ENCODE peak calls at places on chromosomes 6 and 20, in four cellular contexts. S, W, F and K are unnamed samples.
A peak's percentile ranks its signal among the peaks of the same experiment; 100 is the strongest.

GRCh38 chr20:20820104-20820503 is 107.7 kb upstream of the RALGAPA2 start:
- DNase-seq in S (no peak), W (no peak), F (no peak), K (no peak)

GRCh38 chr6:80541186-80541585 is 434.7 kb downstream of the BCKDHB start:
- DNase-seq in S (no peak), W (peak; percentile 30), F (no peak), K (no peak)

GRCh38 chr20:48397689-48398005 is 430.2 kb downstream of the PREX1 start:
- DNase-seq in S (no peak), W (no peak), F (no peak), K (no peak)

GRCh38 chr6:2661651-2662050 is 89.1 kb downstream of the MYLK4 start:
- DNase-seq in S (no peak), W (no peak), F (no peak), K (no peak)

GRCh38 chr20:52193886-52194545 is 2.4 kb upstream of the ZFP64 start:
- DNase-seq in S (no peak), W (no peak), F (no peak), K (no peak)

GRCh38 chr6:17927705-17928104 is 59.7 kb downstream of the KIF13A start:
- DNase-seq in S (no peak), W (no peak), F (no peak), K (no peak)

GRCh38 chr20:23340524-23340923 is 10.1 kb upstream of the NXT1 start:
- DNase-seq in S (no peak), W (peak; percentile 29), F (no peak), K (no peak)

GRCh38 chr20:23404196-23404595 is 17.1 kb downstream of the NAPB start:
- DNase-seq in S (no peak), W (no peak), F (no peak), K (no peak)

GRCh38 chr20:56799187-56799586 is 170.1 kb downstream of the TFAP2C start:
- DNase-seq in S (no peak), W (no peak), F (no peak), K (no peak)

GRCh38 chr20:61587910-61588309 is 335.8 kb downstream of the CDH4 start:
- DNase-seq in S (no peak), W (no peak), F (no peak), K (no peak)

GRCh38 chr6:128173290-128173689 is 272.4 kb upstream of the THEMIS start:
- DNase-seq in S (no peak), W (no peak), F (no peak), K (no peak)

GRCh38 chr6:132734694-132735236 is 20.9 kb upstream of the VNN1 start:
- DNase-seq in S (no peak), W (no peak), F (no peak), K (no peak)

GRCh38 chr20:51807864-51808263 is 5.5 kb upstream of the SALL4 start:
- DNase-seq in S (no peak), W (no peak), F (no peak), K (no peak)

GRCh38 chr20:44552568-44552949 is 29.8 kb upstream of the PKIG start:
- DNase-seq in S (no peak), W (no peak), F (no peak), K (no peak)

GRCh38 chr20:3323398-3323797 is 84.1 kb downstream of the DNAAF9 start:
- DNase-seq in S (no peak), W (no peak), F (no peak), K (no peak)

GRCh38 chr20:17856024-17856564 is 112.5 kb downstream of the SNX5 start:
- DNase-seq in S (no peak), W (no peak), F (no peak), K (peak; percentile 52)

GRCh38 chr20:53608456-53609413 is 15.1 kb upstream of the ZNF217 start:
- DNase-seq in S (no peak), W (no peak), F (peak; percentile 26), K (no peak)

GRCh38 chr20:47612670-47613069 is 111.0 kb downstream of the NCOA3 start:
- DNase-seq in S (no peak), W (no peak), F (no peak), K (no peak)

GRCh38 chr6:56730663-56731529 is 88.2 kb upstream of the DST start:
- DNase-seq in S (no peak), W (peak; percentile 44), F (no peak), K (no peak)

GRCh38 chr6:157755752-157756411 is 67.2 kb upstream of the SNX9 start:
- DNase-seq in S (no peak), W (no peak), F (peak; percentile 67), K (no peak)

GRCh38 chr20:12570371-12570770 is 438.4 kb upstream of the SPTLC3 start:
- DNase-seq in S (no peak), W (no peak), F (no peak), K (no peak)

GRCh38 chr6:72212686-72213085 is 326.3 kb downstream of the RIMS1 start:
- DNase-seq in S (no peak), W (no peak), F (no peak), K (no peak)

GRCh38 chr6:38715016-38715809 is at the start of gene DNAH8:
- DNase-seq in S (no peak), W (no peak), F (no peak), K (peak; percentile 26)

GRCh38 chr20:61295249-61295648 is 43.2 kb downstream of the CDH4 start:
- DNase-seq in S (no peak), W (no peak), F (no peak), K (no peak)

GRCh38 chr6:66481216-66481615 is 774.2 kb upstream of the EYS start:
- DNase-seq in S (no peak), W (no peak), F (no peak), K (no peak)

GRCh38 chr6:46903175-46903574 is 18.6 kb downstream of the ADGRF5 start:
- DNase-seq in S (no peak), W (no peak), F (no peak), K (no peak)

GRCh38 chr20:51285684-51286083 is 256.8 kb downstream of the NFATC2 start:
- DNase-seq in S (no peak), W (no peak), F (no peak), K (no peak)